ENCODE peak calls at places on chromosomes 12 and 14, in four cellular contexts. U is astrocyte, Z is K562, D is IMR-90. I is an unnamed sample.

GRCh38 chr12:67034110-67034879 is 234.9 kb upstream of the CAND1 start:
- DNase-seq in U (peak; percentile 55), D (peak; percentile 2), Z (no peak), I (no peak)

GRCh38 chr12:50647031-50647430 is 116.9 kb upstream of the ATF1 start:
- DNase-seq in U (no peak), D (no peak), Z (no peak), I (no peak)

GRCh38 chr12:40054554-40055226 is 51.2 kb downstream of the SLC2A13 start:
- DNase-seq in U (peak; percentile 73), Z (no peak), D (peak; percentile 80), I (no peak)

GRCh38 chr14:52695481-52696091 is at the start of gene ERO1A:
- DNase-seq in Z (peak; percentile 62), D (peak; percentile 83), U (peak; percentile 73), I (peak; percentile 83)

GRCh38 chr14:38210587-38211257 is 3.0 kb downstream of the SSTR1 start:
- DNase-seq in Z (no peak), U (peak; percentile 42), D (peak; percentile 70), I (no peak)

GRCh38 chr12:462936-463705 is 3.4 kb downstream of the B4GALNT3 start:
- DNase-seq in U (peak; percentile 26), D (no peak), Z (no peak), I (peak; percentile 77)

GRCh38 chr14:105517096-105517495 is 9.3 kb upstream of the TMEM121 start:
- DNase-seq in D (no peak), Z (no peak), U (peak; percentile 5), I (no peak)

GRCh38 chr14:88987516-88987915 is 163.1 kb downstream of the TTC8 start:
- DNase-seq in Z (no peak), D (no peak), U (peak; percentile 61), I (no peak)

GRCh38 chr12:89893972-89894706 is 185.5 kb upstream of the ATP2B1 start:
- DNase-seq in D (peak; percentile 47), Z (no peak), U (peak; percentile 39), I (no peak)

GRCh38 chr12:74537126-74537706 is 419 bp upstream of the ATXN7L3B start:
- DNase-seq in U (peak; percentile 44), Z (peak; percentile 25), D (peak; percentile 69), I (no peak)

GRCh38 chr12:68364893-68365725 is 32.9 kb upstream of the MDM1 start:
- DNase-seq in Z (peak; percentile 93), U (peak; percentile 98), D (peak; percentile 98), I (peak; percentile 92)

GRCh38 chr14:52987042-52987441 is 36.2 kb upstream of the FERMT2 start:
- DNase-seq in U (no peak), D (no peak), Z (no peak), I (no peak)

GRCh38 chr12:12560587-12561304 is 1.9 kb downstream of the DUSP16 start:
- DNase-seq in Z (no peak), D (peak; percentile 69), U (peak; percentile 81), I (peak; percentile 74)

GRCh38 chr12:124422142-124422569 is 127.3 kb downstream of the RFLNA start:
- DNase-seq in D (no peak), Z (peak; percentile 82), U (no peak), I (peak; percentile 82)

GRCh38 chr12:57235012-57235727 is 5.7 kb downstream of the SHMT2 start:
- DNase-seq in Z (peak; percentile 74), U (no peak), D (peak; percentile 60), I (no peak)

GRCh38 chr12:67534046-67534445 is 114.5 kb upstream of the DYRK2 start:
- DNase-seq in U (no peak), D (no peak), Z (no peak), I (no peak)

GRCh38 chr12:48156648-48157015 is 683 bp downstream of the ASB8 start:
- DNase-seq in D (peak; percentile 3), Z (no peak), U (no peak), I (no peak)

GRCh38 chr14:22918809-22919600 is at the start of gene RBM23:
- DNase-seq in D (peak; percentile 100), Z (peak; percentile 96), U (peak; percentile 100), I (peak; percentile 100)

GRCh38 chr12:125193798-125194562 is 128.7 kb downstream of the AACS start:
- DNase-seq in Z (peak; percentile 25), U (peak; percentile 36), D (peak; percentile 24), I (no peak)

GRCh38 chr12:72323881-72324280 is 51.7 kb downstream of the TRHDE start:
- DNase-seq in U (peak; percentile 13), Z (no peak), D (peak; percentile 64), I (no peak)

GRCh38 chr14:50775357-50775756 is 55.6 kb downstream of the NIN start:
- DNase-seq in U (peak; percentile 89), D (peak; percentile 93), Z (no peak), I (no peak)

GRCh38 chr14:59754256-59754655 is 116.3 kb downstream of the RTN1 start:
- DNase-seq in Z (no peak), U (peak; percentile 58), D (peak; percentile 1), I (no peak)

DNA sequence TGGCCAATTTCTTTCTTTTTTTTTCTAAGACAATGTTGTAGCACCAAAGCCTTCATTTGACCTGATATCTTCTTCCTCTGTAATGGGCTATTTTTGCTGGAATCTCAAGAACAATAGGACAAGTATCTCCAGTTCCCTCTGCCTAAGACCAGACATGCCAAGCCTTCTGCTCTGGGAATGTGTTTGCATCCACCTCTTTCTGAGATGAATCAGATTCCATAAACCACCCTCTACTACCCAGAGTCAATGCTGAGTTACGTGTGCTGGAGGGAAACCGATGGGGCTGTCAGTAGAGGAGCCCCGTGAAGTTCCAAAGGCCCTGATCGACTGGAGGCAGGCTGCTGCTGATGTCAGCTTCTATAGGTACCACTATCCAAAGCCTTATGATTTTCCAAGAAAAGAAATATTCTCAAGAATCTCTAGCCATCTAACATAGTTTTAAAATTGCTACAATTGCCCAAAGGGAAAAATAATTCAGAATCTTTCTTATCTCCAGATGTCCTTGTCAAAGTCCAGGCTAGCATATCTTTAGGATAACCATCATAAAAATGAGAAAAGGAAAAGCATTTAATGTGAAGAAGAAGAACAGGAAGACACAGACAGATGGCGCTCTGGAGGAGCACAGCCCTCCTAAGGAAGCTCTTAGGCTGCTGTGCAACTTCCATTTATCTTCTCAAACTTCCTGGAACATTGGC is 101.9 kb downstream of the SLC8A3 start:
- DNase-seq in D (peak; percentile 54), U (peak; percentile 12), Z (peak; percentile 6), I (peak; percentile 33)
- TF ChIP-seq CTCF in D (peak; percentile 61), U (peak; percentile 54), Z (peak; percentile 52), I (peak; percentile 32)

GRCh38 chr14:72864712-72865365 is 29.1 kb downstream of the DPF3 start:
- DNase-seq in U (peak; percentile 40), Z (no peak), D (peak; percentile 58), I (no peak)
- H3K9ac ChIP-seq in U (no peak overlapping the region), Z (no peak overlapping the region), D (no peak overlapping the region), I (no peak overlapping the region)

DNA sequence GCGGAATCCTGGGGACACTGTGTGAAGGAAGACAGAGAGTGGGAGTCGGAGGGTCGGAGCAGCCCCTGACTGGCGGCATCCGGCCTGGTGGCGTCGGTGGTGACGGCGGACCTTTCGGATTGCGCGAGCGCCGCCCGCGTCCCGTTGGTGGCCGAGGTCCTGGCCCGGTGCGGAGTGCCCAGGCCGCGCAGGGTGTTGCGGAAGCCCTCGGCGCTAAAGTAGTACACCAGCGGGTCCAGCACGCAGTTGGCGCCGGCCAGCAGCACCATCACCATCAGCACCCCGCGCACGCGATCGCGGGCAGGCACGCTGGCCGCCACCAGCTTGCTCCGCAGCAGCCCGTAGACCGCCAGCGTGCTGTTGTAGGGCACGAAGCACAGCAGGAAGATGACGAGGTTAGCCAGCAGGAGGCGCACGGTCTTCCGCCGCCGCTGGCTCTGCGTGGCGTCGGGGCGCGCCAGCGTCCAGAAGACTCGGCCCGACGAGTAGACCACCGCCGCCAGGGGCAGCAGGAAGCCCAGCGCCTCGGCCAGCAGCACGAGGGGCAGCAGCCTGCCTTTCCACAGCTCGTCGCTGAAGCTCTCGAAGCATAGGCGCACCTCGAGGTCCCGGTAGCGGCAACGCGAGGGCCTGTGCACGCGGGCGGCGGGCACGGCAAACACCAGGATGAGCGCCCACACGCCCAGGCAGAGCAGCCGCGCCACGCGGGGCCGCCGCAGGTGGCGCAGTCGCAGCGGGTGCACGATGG is 13.1 kb upstream of the CHD4 start:
- DNase-seq in U (peak; percentile 21), Z (no peak), D (no peak), I (no peak)
- TF ChIP-seq CTCF in U (peak; percentile 36), Z (no peak), D (peak; percentile 41), I (no peak)

DNA sequence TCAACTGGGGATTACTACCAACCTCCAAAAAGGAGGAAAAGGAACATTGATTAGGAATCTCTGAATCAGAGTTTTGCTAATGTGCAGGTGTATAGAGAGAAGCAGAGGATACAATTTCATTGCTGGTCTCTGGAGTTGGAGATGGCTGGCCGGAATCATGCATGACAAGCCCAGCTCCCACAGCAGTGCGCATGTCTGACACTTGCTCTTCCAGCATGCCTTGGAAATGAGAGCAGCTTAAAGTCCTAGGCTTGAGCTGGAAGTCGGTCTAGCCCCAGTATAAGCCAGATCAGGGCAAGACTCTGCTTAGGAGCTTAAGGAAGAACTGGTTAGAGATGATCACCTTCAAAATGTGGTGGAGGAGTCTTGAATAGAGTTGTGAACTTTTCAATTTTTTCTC is 742.8 kb downstream of the DIO2 start:
- DNase-seq in U (no peak), Z (no peak), D (no peak), I (no peak)
- H3K9ac ChIP-seq in U (no peak overlapping the region), Z (no peak overlapping the region), D (no peak overlapping the region), I (no peak overlapping the region)

GRCh38 chr12:53251477-53252348 is 16.4 kb upstream of the ESPL1 start:
- DNase-seq in Z (peak; percentile 94), U (peak; percentile 44), D (peak; percentile 64), I (peak; percentile 79)

GRCh38 chr12:53253298-53253697 is 14.8 kb upstream of the ESPL1 start:
- DNase-seq in Z (no peak), U (no peak), D (no peak), I (no peak)

GRCh38 chr12:53255993-53256392 is 12.1 kb upstream of the ESPL1 start:
- DNase-seq in D (no peak), Z (no peak), U (no peak), I (no peak)

GRCh38 chr12:53254816-53255545 is 13.1 kb upstream of the ESPL1 start:
- DNase-seq in D (no peak), Z (no peak), U (no peak), I (no peak)

GRCh38 chr12:53252349-53252916 is 15.7 kb upstream of the ESPL1 start:
- DNase-seq in D (no peak), U (no peak), Z (peak; percentile 68), I (peak; percentile 76)
- TF ChIP-seq CTCF in D (no peak), U (no peak), Z (no peak), I (no peak)

DNA sequence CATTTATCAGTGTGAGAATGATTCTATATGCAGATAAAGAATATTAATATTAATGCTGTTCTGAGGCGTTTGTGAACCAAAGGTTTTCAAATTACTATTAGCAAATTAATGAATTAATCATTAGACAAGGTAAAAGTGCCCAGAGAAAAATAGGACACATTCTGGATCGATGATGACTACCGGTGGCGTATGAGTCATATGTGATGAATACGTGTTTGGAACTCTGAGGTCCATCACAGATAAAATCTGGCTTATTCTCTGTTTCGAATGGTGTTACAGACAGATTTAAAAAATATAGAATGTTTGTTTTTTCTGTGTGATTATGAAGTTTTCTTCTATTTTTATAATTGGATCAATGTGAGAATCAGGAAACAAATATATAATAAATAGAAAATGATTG is 79.2 kb upstream of the RTL1 start:
- DNase-seq in D (peak; percentile 43), U (peak; percentile 47), Z (no peak), I (no peak)
- H3K9ac ChIP-seq in D (no peak overlapping the region), U (no peak overlapping the region), Z (no peak overlapping the region), I (no peak overlapping the region)

GRCh38 chr12:93219947-93220346 is 157.8 kb upstream of the NUDT4 start:
- DNase-seq in D (no peak), U (no peak), Z (no peak), I (no peak)
- TF ChIP-seq CTCF in D (no peak), U (no peak), Z (no peak), I (no peak)

I was measured in colonic mucosa.